ENCODE peak calls at places on chromosomes 2 and 18, in four cellular contexts. P is HepG2, N is lung, M is heart left ventricle. L is an unnamed sample.

GRCh38 chr2:63589148-63589972 is 597 bp downstream of the MDH1 start:
- ATAC-seq in P (peak; percentile 47), N (peak; percentile 29), M (no peak), L (peak; percentile 21)

GRCh38 chr2:217691920-217692666 is 310.7 kb downstream of the TNS1 start:
- ATAC-seq in P (peak; percentile 78), N (peak; percentile 32), M (peak; percentile 60), L (peak; percentile 91)

GRCh38 chr2:189088566-189089225 is 90.9 kb downstream of the COL5A2 start:
- ATAC-seq in P (no peak), N (no peak), M (no peak), L (no peak)

GRCh38 chr2:9697904-9698303 is 67.1 kb upstream of the YWHAQ start:
- ATAC-seq in P (peak; percentile 24), N (no peak), M (no peak), L (no peak)

GRCh38 chr2:163157891-163158511 is 319.4 kb upstream of the KCNH7 start:
- ATAC-seq in P (no peak), N (no peak), M (no peak), L (no peak)

GRCh38 chr18:2857491-2858063 is 10.8 kb downstream of the EMILIN2 start:
- ATAC-seq in P (no peak), N (peak; percentile 75), M (peak; percentile 75), L (peak; percentile 95)

GRCh38 chr18:62045316-62045715 is 141.5 kb downstream of the PIGN start:
- ATAC-seq in P (no peak), N (no peak), M (no peak), L (no peak)

GRCh38 chr2:88658890-88659881 is 31.9 kb upstream of the EIF2AK3 start:
- ATAC-seq in P (peak; percentile 87), N (peak; percentile 27), M (peak; percentile 90), L (peak; percentile 90)

GRCh38 chr2:154623819-154624218 is 74.7 kb upstream of the KCNJ3 start:
- ATAC-seq in P (peak; percentile 90), N (no peak), M (no peak), L (no peak)

GRCh38 chr2:20210462-20210861 is 14.5 kb downstream of the SDC1 start:
- ATAC-seq in P (no peak), N (no peak), M (no peak), L (no peak)

GRCh38 chr2:20211860-20212458 is 13.0 kb downstream of the SDC1 start:
- ATAC-seq in P (no peak), N (no peak), M (no peak), L (no peak)

GRCh38 chr2:20211420-20211819 is 13.5 kb downstream of the SDC1 start:
- ATAC-seq in P (no peak), N (no peak), M (no peak), L (no peak)

GRCh38 chr2:20208487-20208882 is 16.4 kb downstream of the SDC1 start:
- ATAC-seq in P (peak; percentile 26), N (no peak), M (no peak), L (no peak)

DNA sequence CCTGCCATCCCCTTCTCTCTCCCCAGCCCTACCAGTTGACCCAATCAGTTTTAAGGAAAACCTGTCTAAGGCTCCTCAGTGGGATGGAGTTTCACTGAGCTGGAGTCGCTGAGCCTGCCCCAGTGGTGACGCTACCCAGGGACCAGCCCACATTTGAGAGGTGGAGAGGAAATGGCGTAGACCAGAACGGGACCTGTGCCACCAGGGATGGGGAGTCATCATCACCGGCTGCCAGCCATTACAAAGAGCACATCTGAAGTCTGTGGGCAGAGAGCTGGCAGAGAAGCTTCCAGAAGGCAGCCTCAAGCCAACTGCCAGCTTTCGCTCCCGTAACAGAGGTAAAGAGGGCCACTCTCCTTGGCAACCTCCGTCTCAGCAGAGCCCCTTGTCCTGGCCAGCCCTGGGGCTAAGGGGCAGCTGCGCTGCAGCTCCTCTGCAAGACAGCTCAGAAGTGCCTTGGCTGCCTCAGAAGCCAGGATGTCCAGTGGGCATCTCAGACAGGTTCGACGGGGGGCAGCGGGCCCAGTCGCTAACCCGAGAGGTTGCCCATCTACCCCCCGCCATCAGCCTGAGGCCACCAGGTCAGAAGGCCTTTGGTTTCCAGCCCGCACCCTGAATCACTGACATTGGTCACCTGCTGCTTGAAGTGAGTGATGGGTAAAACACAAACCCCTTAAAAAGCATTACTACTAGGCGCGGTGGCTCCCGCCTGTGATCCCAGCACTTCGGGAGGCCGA is 15.4 kb downstream of the SDC1 start:
- ATAC-seq in P (no peak), N (no peak), M (no peak), L (no peak)
- H3K4me1 ChIP-seq in P (peaks cover 98% of the 10 kb centered on the region), N (no peaks in the 10 kb centered on the region), M (no peaks in the 10 kb centered on the region), L (no peaks in the 10 kb centered on the region)

GRCh38 chr2:70091364-70091763 is 4.1 kb downstream of the PCBP1 start:
- ATAC-seq in P (no peak), N (no peak), M (no peak), L (no peak)

GRCh38 chr2:70091816-70092215 is 4.5 kb downstream of the PCBP1 start:
- ATAC-seq in P (no peak), N (no peak), M (no peak), L (no peak)

GRCh38 chr2:70094978-70095832 is 7.9 kb downstream of the PCBP1 start:
- ATAC-seq in P (peak; percentile 73), N (peak; percentile 87), M (peak; percentile 74), L (peak; percentile 84)

GRCh38 chr2:70095833-70096670 is 8.8 kb downstream of the PCBP1 start:
- ATAC-seq in P (no peak), N (no peak), M (no peak), L (no peak)

DNA sequence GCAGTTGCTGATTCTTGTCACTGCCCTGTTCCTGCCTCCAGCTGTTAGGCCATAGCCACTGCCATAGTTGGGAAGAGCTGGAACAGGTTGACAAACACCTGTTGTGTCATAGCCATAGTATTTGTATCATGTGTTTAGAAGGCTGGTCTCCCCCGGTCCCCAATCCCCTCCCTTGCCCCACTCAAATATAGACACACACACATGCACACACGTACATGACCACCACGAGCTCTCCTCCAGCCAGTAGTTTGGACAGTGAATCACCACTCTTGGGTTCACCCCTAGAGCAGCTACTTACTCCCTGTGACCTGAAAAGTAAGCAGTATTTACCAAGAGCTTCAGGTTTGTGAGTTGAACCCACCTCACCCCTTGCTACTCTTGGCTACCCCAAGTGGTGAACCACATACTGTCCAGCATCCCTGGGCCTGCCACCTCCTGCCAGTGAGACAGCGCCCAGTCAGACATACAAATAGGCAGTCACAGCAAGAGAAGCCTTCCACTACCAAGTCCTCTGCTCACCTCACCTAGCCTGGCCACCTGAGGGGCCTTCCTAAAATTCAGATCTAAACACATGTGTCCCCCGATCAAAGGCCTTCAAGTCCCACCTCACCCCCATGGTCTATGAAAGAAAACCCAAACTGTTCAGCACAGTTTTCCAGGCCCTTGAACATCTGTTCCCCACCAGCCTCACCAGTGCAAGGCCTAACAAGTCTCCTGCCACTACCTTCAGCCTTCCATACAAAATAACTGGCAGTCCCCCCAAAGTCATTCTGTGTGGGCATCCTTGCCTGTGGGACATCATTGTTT is 7.1 kb downstream of the PCBP1 start:
- ATAC-seq in P (peak; percentile 79), N (no peak), M (no peak), L (no peak)
- H3K4me3 ChIP-seq in P (peak overlapping the region; percentile 50), N (no peak overlapping the region), M (no peak overlapping the region), L (no peak overlapping the region)

GRCh38 chr18:8373486-8373885 is 235.8 kb upstream of the RAB12 start:
- ATAC-seq in P (no peak), N (no peak), M (no peak), L (no peak)

GRCh38 chr18:8375899-8376512 is 233.2 kb upstream of the RAB12 start:
- ATAC-seq in P (no peak), N (no peak), M (no peak), L (no peak)

GRCh38 chr18:8374652-8375051 is 234.6 kb upstream of the RAB12 start:
- ATAC-seq in P (no peak), N (no peak), M (no peak), L (no peak)

GRCh38 chr18:8379187-8379941 is 229.9 kb upstream of the RAB12 start:
- ATAC-seq in P (no peak), N (no peak), M (no peak), L (no peak)

DNA sequence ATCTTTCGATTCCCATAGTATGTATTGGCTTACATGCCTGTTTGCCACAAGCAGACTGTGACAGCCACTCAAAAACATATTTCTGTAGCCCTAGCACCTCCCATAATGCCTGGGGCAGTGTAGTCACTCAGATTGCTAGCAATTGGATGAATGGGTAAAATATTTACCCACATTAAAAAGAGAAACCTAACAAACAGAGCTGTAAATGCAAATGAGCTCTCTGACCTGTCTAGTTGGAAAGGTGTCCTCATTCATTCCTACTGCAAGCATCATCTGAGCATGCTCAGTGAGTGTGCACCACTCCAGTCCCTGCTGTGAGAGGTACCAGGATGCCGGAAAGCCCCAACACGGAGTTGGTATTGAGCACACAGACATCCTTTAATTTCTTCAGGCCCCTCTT is 234.0 kb upstream of the RAB12 start:
- ATAC-seq in P (no peak), N (no peak), M (no peak), L (no peak)
- H3K27me3 ChIP-seq in P (no peaks in the 10 kb centered on the region), N (no peaks in the 10 kb centered on the region), M (no peaks in the 10 kb centered on the region), L (no peaks in the 10 kb centered on the region)

GRCh38 chr2:20597868-20598183 is 53.1 kb downstream of the HS1BP3 start:
- ATAC-seq in P (no peak), N (no peak), M (no peak), L (no peak)
- H3K4me1 ChIP-seq in P (peaks cover 83% of the 10 kb centered on the region), N (peaks cover 8% of the 10 kb centered on the region), M (peaks cover 50% of the 10 kb centered on the region), L (peaks cover 13% of the 10 kb centered on the region)

DNA sequence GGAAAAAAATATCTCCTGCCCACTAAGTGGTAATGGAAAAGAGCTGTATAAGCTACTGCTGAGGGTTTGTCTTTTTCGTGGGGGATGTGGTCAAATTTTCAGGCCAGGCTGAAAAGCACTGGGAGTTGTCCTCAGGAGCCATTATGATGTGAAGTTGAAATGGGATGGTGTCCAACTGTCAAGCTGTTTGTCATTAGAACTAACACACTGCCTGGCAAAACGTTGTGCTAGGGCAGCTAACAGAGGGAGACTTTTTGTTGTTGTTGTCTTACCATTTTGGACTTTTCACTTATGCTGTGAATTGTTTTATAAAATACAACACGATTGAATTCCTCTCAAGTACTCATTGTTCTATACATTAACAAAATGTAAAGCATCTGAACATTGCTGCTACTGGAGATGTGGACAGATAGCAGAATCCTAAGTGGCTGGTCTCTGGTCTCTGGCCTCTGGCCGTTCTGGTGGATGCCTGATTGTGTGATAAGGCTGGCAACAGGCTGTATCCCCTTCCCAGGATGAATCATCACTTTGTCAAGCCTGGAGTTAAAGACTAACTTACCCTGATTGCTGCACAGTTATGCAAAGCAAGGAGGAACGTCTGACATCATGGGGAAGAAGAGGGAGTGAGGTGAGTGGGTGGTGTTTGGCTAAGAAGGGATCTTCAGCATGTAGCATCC is 2.3 kb downstream of the MYO1B start:
- ATAC-seq in P (peak; percentile 79), N (no peak), M (peak; percentile 34), L (peak; percentile 54)
- H3K4me3 ChIP-seq in P (peak overlapping the region; percentile 89), N (no peak overlapping the region), M (peak overlapping the region; percentile 66), L (no peak overlapping the region)

DNA sequence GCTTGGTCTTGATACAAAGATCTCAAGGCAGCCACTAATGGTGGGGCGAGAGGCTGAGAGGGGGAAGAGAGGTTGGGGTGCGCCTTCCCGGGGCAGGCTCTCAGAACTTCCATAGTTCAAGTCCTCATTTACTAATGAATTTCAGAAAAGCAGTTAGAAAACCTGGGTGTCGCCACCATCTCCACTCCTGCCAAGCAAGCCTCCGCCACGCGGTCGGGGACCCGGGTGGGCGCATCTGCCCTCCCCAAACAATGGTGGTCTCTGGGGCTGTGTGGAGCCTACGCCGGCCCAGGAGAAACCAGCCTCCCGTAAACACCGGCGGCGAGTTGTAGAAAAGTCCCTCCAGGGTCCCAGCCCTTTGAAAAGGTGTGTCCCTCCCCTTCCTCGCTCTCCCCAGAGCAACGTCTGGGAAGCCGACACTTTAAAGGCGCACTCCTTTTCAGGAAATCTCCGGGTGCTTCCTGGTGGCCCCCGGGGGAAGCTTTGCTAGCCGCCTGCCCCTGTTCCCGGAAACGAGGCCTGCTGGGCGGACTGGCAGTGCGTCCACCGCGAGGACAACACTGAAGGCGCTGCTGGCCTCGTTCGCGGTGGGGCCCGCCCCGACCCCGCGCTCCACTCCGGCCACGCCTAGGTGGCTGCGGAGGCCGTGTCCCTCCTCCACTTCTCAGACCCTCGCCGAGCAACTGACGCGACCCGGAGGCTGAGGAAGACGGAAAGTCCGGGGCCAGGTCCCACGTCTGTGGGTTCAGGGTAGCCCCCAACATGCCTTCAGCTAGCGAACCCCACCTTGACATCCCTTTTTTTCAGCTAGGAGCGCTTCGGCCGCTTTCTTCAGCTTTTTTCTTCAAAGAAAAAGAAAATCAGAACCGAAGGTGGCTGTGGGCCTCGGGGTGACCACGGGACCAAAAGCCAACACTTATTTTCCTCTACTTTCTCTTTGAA is 16.8 kb downstream of the EVX2 start:
- ATAC-seq in P (no peak), N (no peak), M (no peak), L (no peak)
- H3K27me3 ChIP-seq in P (peaks cover 59% of the 10 kb centered on the region), N (peaks cover 15% of the 10 kb centered on the region), M (peaks cover 60% of the 10 kb centered on the region), L (peaks cover 94% of the 10 kb centered on the region)